ENCODE peak calls at places on chromosomes 1 and 21, in five cellular contexts. L is epithelial cell of prostate; A is stimulated activated CD4-positive, alpha-beta T cell treated with anti-CD3 and anti-CD28 coated beads, Interleukin-1b, Interleukin-23, amount 100 ng/mL, for 1 hour; J is A549; M is AG09309. B is an unnamed sample.

GRCh38 chr1:8047686-8048522 is 21.8 kb upstream of the ERRFI1 start:
- DNase-seq in L (no peak), A (no peak), J (peak), M (peak), B (no peak)

GRCh38 chr21:43188712-43189151 is 19.9 kb downstream of the CRYAA start:
- DNase-seq in L (no peak), A (no peak), J (no peak), M (no peak), B (no peak)

GRCh38 chr1:36199934-36200741 is 24.1 kb upstream of the THRAP3 start:
- DNase-seq in L (no peak), A (no peak), J (no peak), M (no peak), B (no peak)

GRCh38 chr1:194014004-194014403 is 827.6 kb upstream of the B3GALT2 start:
- DNase-seq in L (peak), A (no peak), J (no peak), M (no peak), B (no peak)

GRCh38 chr1:53112271-53112774 is 30.1 kb downstream of the SLC1A7 start:
- DNase-seq in L (no peak), A (no peak), J (peak), M (peak), B (peak)

GRCh38 chr1:109392788-109393580 is 4.7 kb downstream of the SORT1 start:
- DNase-seq in L (no peak), A (no peak), J (peak), M (no peak), B (peak)

GRCh38 chr21:43279578-43279894 is 110.7 kb downstream of the CRYAA start:
- DNase-seq in L (no peak), A (no peak), J (no peak), M (no peak), B (no peak)

GRCh38 chr1:35085421-35085820 is 6.2 kb downstream of the ZMYM1 start:
- DNase-seq in L (peak), A (no peak), J (no peak), M (no peak), B (no peak)

GRCh38 chr1:196418772-196419171 is 189.5 kb downstream of the KCNT2 start:
- DNase-seq in L (no peak), A (no peak), J (no peak), M (no peak), B (no peak)

GRCh38 chr1:116097600-116097999 is 13.6 kb upstream of the MAB21L3 start:
- DNase-seq in L (no peak), A (no peak), J (no peak), M (no peak), B (no peak)

GRCh38 chr1:109718495-109718894 is 6.4 kb downstream of the GSTM5 start:
- DNase-seq in L (no peak), A (no peak), J (peak), M (no peak), B (no peak)

GRCh38 chr1:52281518-52281917 is 84.5 kb downstream of the CC2D1B start:
- DNase-seq in L (no peak), A (no peak), J (no peak), M (no peak), B (peak)

GRCh38 chr1:192959657-192960186 is 99.4 kb downstream of the UCHL5 start:
- DNase-seq in L (no peak), A (no peak), J (no peak), M (no peak), B (no peak)

GRCh38 chr1:107695341-107695740 is 269.6 kb downstream of the VAV3 start:
- DNase-seq in L (no peak), A (no peak), J (no peak), M (no peak), B (no peak)

GRCh38 chr1:161989108-161989507 is 34.6 kb downstream of the OLFML2B start:
- DNase-seq in L (no peak), A (no peak), J (peak), M (no peak), B (no peak)

GRCh38 chr1:32250893-32251716 is at the start of gene LCK:
- DNase-seq in L (no peak), A (no peak), J (no peak), M (no peak), B (no peak)

GRCh38 chr1:177432897-177433296 is 262.1 kb downstream of the BRINP2 start:
- DNase-seq in L (no peak), A (no peak), J (no peak), M (no peak), B (no peak)

GRCh38 chr21:39660596-39660995 is 47.9 kb downstream of the B3GALT5 start:
- DNase-seq in L (peak), A (no peak), J (peak), M (peak), B (peak)

GRCh38 chr1:52738863-52739406 is 12.7 kb downstream of the ZYG11B start:
- DNase-seq in L (no peak), A (no peak), J (no peak), M (no peak), B (no peak)